ENCODE peak calls at places on chromosomes 7 and 10, in five cellular contexts. C is uterus, F is thyroid gland, E is MM.1S, Z is body of pancreas. S is an unnamed sample.
A peak's percentile ranks its signal among the peaks of the same experiment; 100 is the strongest.

GRCh38 chr7:109835577-109835976 is 1255.3 kb upstream of the LRRN3 start:
- DNase-seq in C (no peak), F (no peak), E (no peak), Z (no peak), S (no peak)

GRCh38 chr7:122455108-122455507 is 150.6 kb upstream of the FEZF1 start:
- DNase-seq in C (no peak), F (no peak), E (peak; percentile 45), Z (no peak), S (no peak)

GRCh38 chr10:74417397-74417796 is 266.4 kb downstream of the ADK start:
- DNase-seq in C (no peak), F (no peak), E (no peak), Z (no peak), S (no peak)

GRCh38 chr7:94295805-94296204 is 98.9 kb upstream of the COL1A2 start:
- DNase-seq in C (peak; percentile 27), F (no peak), E (no peak), Z (no peak), S (no peak)

GRCh38 chr7:101884671-101885596 is 67.5 kb downstream of the CUX1 start:
- DNase-seq in C (no peak), F (no peak), E (peak; percentile 87), Z (no peak), S (no peak)

GRCh38 chr10:89151857-89152256 is 55.3 kb downstream of the CH25H start:
- DNase-seq in C (no peak), F (no peak), E (no peak), Z (no peak), S (no peak)

GRCh38 chr7:26441640-26442277 is 150.1 kb downstream of the SNX10 start:
- DNase-seq in C (no peak), F (no peak), E (no peak), Z (no peak), S (no peak)

GRCh38 chr10:133467286-133467911 is 13.7 kb downstream of the SCART1 start:
- DNase-seq in C (no peak), F (no peak), E (no peak), Z (no peak), S (no peak)

GRCh38 chr7:39950473-39951155 is 558 bp downstream of the CDK13 start:
- DNase-seq in C (no peak), F (peak; percentile 55), E (peak; percentile 45), Z (peak; percentile 57), S (peak; percentile 32)

GRCh38 chr10:47405829-47406547 is 21.9 kb upstream of the ZNF488 start:
- DNase-seq in C (no peak), F (no peak), E (no peak), Z (no peak), S (no peak)

GRCh38 chr7:82015751-82016150 is 245.9 kb upstream of the HGF start:
- DNase-seq in C (no peak), F (no peak), E (no peak), Z (no peak), S (no peak)

GRCh38 chr7:6536899-6537298 is 14.4 kb downstream of the GRID2IP start:
- DNase-seq in C (no peak), F (no peak), E (no peak), Z (no peak), S (no peak)

GRCh38 chr7:137242616-137243015 is 100.9 kb downstream of the PTN start:
- DNase-seq in C (no peak), F (no peak), E (no peak), Z (no peak), S (no peak)

GRCh38 chr7:117297606-117298005 is 25.3 kb downstream of the WNT2 start:
- DNase-seq in C (no peak), F (no peak), E (no peak), Z (no peak), S (no peak)

GRCh38 chr7:128217972-128218652 is 23.0 kb upstream of the LEP start:
- DNase-seq in C (no peak), F (no peak), E (no peak), Z (no peak), S (no peak)

GRCh38 chr7:128217030-128217805 is 23.9 kb upstream of the LEP start:
- DNase-seq in C (no peak), F (no peak), E (no peak), Z (no peak), S (no peak)

GRCh38 chr7:128215739-128216138 is 25.3 kb upstream of the LEP start:
- DNase-seq in C (no peak), F (no peak), E (no peak), Z (no peak), S (no peak)

GRCh38 chr7:128214463-128214862 is 26.6 kb upstream of the LEP start:
- DNase-seq in C (no peak), F (no peak), E (no peak), Z (no peak), S (no peak)

DNA sequence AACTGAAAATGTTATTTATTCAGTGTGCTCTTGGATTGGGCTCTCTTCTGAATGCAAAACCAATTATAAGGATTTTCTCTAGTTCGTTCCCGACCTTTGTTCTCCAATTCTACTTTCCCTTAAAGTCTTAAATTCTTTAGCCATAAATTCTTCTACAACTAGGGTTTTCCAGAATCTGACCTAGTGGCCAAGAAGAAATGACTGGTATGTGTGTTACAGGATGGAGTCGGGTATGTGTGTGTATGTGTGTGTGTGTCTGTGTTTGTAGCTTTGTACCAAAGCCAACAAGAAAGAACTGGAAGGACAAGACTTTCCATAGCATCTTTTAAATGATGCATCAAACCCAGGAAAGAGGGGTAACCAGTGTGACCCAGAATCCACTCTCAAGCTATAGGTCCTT is 25.8 kb upstream of the LEP start:
- DNase-seq in C (no peak), F (no peak), E (no peak), Z (no peak), S (no peak)
- H3K27ac ChIP-seq in C (no peak overlapping the region), F (no peak overlapping the region), E (no peak overlapping the region), Z (no peak overlapping the region), S (no peak overlapping the region)

GRCh38 chr7:132574281-132574680 is 2.0 kb downstream of the PLXNA4 start:
- DNase-seq in C (no peak), F (no peak), E (no peak), Z (no peak), S (no peak)

GRCh38 chr7:132575987-132576722 is at the start of gene PLXNA4:
- DNase-seq in C (no peak), F (no peak), E (no peak), Z (no peak), S (no peak)

GRCh38 chr7:132576723-132577089 is 436 bp upstream of the PLXNA4 start:
- DNase-seq in C (no peak), F (no peak), E (no peak), Z (no peak), S (no peak)

GRCh38 chr7:132577206-132578049 is 1.2 kb upstream of the PLXNA4 start:
- DNase-seq in C (peak; percentile 82), F (peak; percentile 74), E (no peak), Z (peak; percentile 35), S (peak; percentile 44)

DNA sequence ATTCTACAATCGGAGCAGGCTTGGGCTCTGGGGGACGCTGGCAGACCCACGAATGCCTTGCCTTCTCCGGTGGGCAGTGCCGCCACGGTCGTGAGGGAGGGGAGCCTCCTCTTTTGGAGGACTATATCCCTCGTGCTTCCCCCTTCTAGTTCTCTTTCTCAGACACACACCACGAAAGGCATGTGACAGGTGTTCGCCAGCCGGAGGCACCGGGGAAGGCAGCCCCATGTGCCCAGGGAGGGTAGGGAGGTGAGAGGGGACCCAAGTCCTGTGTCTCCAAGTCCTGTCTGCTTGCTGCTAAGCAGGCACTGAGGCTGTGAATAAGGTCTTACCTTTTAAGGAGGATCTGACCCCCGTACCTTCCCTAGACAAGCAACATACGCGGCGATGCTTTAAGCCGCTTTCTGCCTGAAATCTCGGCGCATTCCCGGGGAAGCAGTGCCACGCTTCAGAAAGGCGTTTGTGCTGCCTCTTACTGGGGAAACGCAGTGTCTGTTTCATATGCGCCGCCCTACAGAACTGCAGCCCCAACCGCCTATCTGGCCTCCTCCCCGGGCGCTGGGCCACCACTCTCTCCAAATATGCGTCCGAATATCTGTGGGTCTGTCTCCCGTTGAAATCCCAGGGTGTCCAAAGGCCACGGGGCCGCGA is 809 bp downstream of the PLXNA4 start:
- DNase-seq in C (peak; percentile 54), F (peak; percentile 21), E (no peak), Z (peak; percentile 15), S (peak; percentile 30)
- TF ChIP-seq CTCF in C (peak; percentile 15), F (no peak), E (no peak), Z (no peak), S (no peak)

GRCh38 chr7:17521437-17521836 is 223.0 kb downstream of the AHR start:
- DNase-seq in C (no peak), F (no peak), E (no peak), Z (no peak), S (no peak)

GRCh38 chr7:17516768-17517167 is 218.3 kb downstream of the AHR start:
- DNase-seq in C (no peak), F (no peak), E (no peak), Z (no peak), S (no peak)

GRCh38 chr7:17524746-17525145 is 226.3 kb downstream of the AHR start:
- DNase-seq in C (no peak), F (no peak), E (no peak), Z (no peak), S (no peak)

GRCh38 chr7:17523813-17524741 is 225.6 kb downstream of the AHR start:
- DNase-seq in C (peak; percentile 19), F (peak; percentile 5), E (no peak), Z (peak; percentile 57), S (peak; percentile 46)

GRCh38 chr7:17520941-17521340 is 222.5 kb downstream of the AHR start:
- DNase-seq in C (no peak), F (no peak), E (no peak), Z (no peak), S (no peak)
- H3K27ac ChIP-seq in C (no peak overlapping the region), F (no peak overlapping the region), E (no peak overlapping the region), Z (no peak overlapping the region), S (no peak overlapping the region)

GRCh38 chr7:974172-974571 is 1.2 kb downstream of the COX19 start:
- DNase-seq in C (no peak), F (no peak), E (no peak), Z (no peak), S (peak; percentile 51)

GRCh38 chr7:975702-976473 is 539 bp upstream of the COX19 start:
- DNase-seq in C (no peak), F (no peak), E (no peak), Z (peak; percentile 44), S (no peak)

GRCh38 chr7:973312-973711 is 2.0 kb downstream of the COX19 start:
- DNase-seq in C (no peak), F (no peak), E (no peak), Z (no peak), S (no peak)

GRCh38 chr7:976901-977325 is 1.6 kb upstream of the COX19 start:
- DNase-seq in C (no peak), F (no peak), E (no peak), Z (no peak), S (peak; percentile 52)

DNA sequence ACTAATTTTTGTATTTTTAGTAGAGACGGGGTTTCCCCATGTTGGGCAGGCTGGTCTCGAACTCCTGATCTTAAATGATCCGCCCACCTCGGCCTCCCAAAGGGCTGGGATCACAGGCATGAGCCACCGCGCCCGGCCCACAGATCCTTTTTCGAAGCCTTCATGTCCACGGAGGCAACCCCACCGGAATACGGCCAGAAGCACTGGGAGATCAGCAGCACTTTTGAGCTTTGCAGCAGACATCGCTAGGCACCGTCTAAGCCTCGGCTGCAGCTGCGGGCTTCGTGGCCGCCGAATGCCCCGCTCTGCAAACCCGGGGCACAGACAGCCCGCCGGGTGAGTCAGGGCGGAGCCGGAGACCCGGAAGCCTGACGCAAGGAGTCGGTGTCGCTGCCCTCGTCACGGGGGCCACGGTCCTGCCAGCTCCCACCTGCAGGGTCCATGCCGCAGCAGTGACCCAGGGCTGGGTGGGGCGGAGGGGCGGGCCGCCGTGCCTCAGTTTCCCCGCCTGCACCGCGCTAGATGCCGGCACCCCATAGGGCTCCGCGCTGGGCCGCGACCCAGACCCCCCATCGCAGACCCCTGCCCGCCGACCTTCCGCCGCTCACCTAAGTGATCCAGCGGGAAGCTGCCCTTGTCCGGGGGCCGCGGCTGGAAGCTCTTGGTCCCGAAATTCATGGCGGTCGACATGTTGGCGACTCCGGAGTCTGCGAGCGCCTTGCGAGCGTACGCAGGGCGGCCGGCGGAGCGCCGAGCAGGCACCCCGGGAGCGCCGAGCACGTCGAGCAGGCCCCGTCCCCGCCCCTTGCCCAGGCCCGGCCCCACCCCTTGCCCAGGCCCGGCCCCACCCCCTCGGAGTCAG is at the start of gene COX19:
- DNase-seq in C (peak; percentile 87), F (peak; percentile 84), E (peak; percentile 89), Z (peak; percentile 92), S (peak; percentile 92)
- TF ChIP-seq CTCF in C (no peak), F (no peak), E (no peak), Z (no peak), S (no peak)